ENCODE peak calls at places on chromosomes 13 and 19, in five cellular contexts. One of them, this sample, is unnamed.

GRCh38 chr19:28655054-28655453 is 557.9 kb downstream of the UQCRFS1 start:
- DNase-seq in IMR-90: no peak
- DNase-seq in H9: no peak
- DNase-seq in neuronal stem cell: no peak
- DNase-seq in mesenchymal stem cell: no peak
- DNase-seq in this sample: no peak

GRCh38 chr19:45607071-45608029 is 5.3 kb upstream of the GPR4 start:
- DNase-seq in IMR-90: peak; percentile 59
- DNase-seq in H9: peak; percentile 90
- DNase-seq in neuronal stem cell: peak; percentile 71
- DNase-seq in mesenchymal stem cell: peak; percentile 82
- DNase-seq in this sample: peak; percentile 89

GRCh38 chr19:41321600-41322270 is 11.8 kb downstream of the CCDC97 start:
- DNase-seq in IMR-90: peak; percentile 80
- DNase-seq in H9: peak; percentile 92
- DNase-seq in neuronal stem cell: peak; percentile 51
- DNase-seq in mesenchymal stem cell: peak; percentile 92
- DNase-seq in this sample: peak; percentile 93

GRCh38 chr19:44850641-44851109 is 4.6 kb downstream of the NECTIN2 start:
- DNase-seq in IMR-90: no peak
- DNase-seq in H9: no peak
- DNase-seq in neuronal stem cell: no peak
- DNase-seq in mesenchymal stem cell: no peak
- DNase-seq in this sample: no peak

GRCh38 chr13:104021806-104022397 is 955.7 kb upstream of the SLC10A2 start:
- DNase-seq in IMR-90: no peak
- DNase-seq in H9: no peak
- DNase-seq in neuronal stem cell: no peak
- DNase-seq in mesenchymal stem cell: no peak
- DNase-seq in this sample: no peak

GRCh38 chr19:6720369-6721112 is at the start of gene C3:
- DNase-seq in IMR-90: peak; percentile 26
- DNase-seq in H9: no peak
- DNase-seq in neuronal stem cell: no peak
- DNase-seq in mesenchymal stem cell: peak; percentile 50
- DNase-seq in this sample: no peak

GRCh38 chr19:38739440-38740251 is 4.6 kb downstream of the CAPN12 start:
- DNase-seq in IMR-90: no peak
- DNase-seq in H9: no peak
- DNase-seq in neuronal stem cell: no peak
- DNase-seq in mesenchymal stem cell: no peak
- DNase-seq in this sample: no peak

GRCh38 chr19:49950956-49951526 is 9.9 kb downstream of the SIGLEC11 start:
- DNase-seq in IMR-90: no peak
- DNase-seq in H9: no peak
- DNase-seq in neuronal stem cell: no peak
- DNase-seq in mesenchymal stem cell: no peak
- DNase-seq in this sample: no peak

GRCh38 chr13:74771964-74772363 is 637.8 kb upstream of the KLF12 start:
- DNase-seq in IMR-90: peak; percentile 87
- DNase-seq in H9: no peak
- DNase-seq in neuronal stem cell: no peak
- DNase-seq in mesenchymal stem cell: peak; percentile 63
- DNase-seq in this sample: no peak
- H3K4me1 ChIP-seq in IMR-90: peaks cover 11% of the 10 kb centered on the region
- H3K4me1 ChIP-seq in H9: peaks cover 6% of the 10 kb centered on the region
- H3K4me1 ChIP-seq in neuronal stem cell: no peaks in the 10 kb centered on the region
- H3K4me1 ChIP-seq in mesenchymal stem cell: peaks cover 3% of the 10 kb centered on the region
- H3K4me1 ChIP-seq in this sample: no peaks in the 10 kb centered on the region

DNA sequence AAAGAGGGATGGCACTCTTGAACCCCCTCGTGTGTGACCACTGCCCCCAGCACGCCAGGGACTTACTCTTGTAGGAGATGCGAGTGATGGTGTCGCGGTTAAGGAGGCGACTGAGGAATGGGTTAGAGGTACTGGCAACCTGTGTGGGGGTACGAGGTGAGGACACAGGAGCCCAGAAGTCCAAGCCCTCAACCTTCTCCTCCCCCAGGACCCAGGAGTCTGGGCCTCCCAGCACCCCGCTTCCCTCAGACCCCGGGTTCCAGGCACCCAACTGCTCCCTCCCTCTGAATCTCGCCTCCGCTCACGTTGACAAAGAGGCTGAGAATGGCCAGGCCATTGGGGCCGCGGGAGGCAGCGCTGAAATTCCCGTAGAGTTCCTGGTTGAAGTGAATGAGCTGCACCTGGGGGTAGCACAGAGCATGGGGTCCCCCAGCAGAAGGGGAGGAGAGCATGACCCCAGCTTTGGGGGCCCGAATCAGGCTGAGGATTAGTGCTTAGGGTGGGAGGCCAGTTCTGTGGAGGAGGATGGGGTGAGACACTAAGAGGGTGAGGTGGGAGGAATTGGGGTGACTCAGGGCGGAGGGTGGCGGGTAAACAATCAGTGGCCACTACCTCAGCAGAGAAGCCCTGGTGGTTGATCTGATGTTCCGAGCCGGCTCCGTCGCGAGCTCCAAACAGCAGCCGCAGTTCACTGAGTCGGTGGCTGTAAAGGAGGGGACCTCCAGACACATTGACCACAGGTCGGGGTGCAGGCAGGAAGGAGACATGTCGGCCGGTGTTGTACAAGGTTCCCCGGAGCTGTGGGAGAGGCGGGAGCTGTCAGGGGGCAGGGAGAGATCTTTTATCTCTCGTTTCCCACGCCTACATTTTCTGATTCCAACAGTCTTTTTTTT is 2.5 kb upstream of the DBP start:
- DNase-seq in IMR-90: no peak
- DNase-seq in H9: no peak
- DNase-seq in neuronal stem cell: no peak
- DNase-seq in mesenchymal stem cell: no peak
- DNase-seq in this sample: no peak
- H3K4ac ChIP-seq in IMR-90: no peak overlapping the region
- H3K4ac ChIP-seq in H9: no peak overlapping the region
- H3K4ac ChIP-seq in neuronal stem cell: no peak overlapping the region
- H3K4ac ChIP-seq in mesenchymal stem cell: no peak overlapping the region
- H3K4ac ChIP-seq in this sample: no peak overlapping the region

DNA sequence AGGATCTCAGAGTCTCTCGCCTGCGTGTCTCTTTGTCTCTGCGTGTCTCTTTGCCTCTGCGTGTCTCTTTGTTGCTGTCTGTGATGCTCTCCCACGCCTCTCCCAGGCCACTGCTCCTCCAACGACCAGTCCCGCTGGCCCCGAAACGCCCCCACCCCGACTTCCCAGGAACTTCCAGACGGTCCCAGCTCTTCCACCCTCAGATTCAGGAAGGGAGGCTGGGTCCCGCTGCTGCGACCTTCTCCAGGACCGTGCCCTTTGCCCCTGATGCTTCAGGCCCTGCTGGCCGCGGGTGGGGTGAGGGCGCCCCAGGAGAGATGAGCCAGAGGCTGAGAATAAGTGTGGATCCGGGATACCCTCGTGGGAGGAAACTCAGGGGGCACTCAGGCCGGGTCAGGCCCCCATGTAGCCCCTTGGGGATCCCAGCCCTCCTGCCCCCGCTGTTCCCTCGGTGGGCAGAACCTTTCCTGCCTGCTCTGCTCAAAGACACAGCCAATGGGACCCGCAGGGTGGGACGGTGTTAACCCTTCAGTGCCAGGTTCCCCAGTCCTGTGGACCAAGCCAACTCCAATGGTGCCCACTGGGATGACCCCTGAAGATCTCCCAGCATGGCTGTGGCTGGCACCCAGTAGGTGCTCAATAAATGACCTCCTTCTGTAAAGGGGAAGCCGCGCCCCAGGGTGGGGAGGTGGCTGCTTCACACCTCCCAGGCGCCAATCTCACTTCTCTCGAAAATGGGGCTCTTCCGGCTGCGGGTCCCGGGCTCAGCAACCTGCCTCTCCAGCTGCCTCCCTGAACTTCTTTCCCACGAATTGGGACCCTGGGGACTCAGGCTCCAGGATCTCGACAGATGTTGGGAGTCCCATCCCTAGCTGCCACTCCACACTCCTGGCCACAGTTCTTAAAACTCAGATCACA is 1.5 kb upstream of the S1PR5 start:
- DNase-seq in IMR-90: no peak
- DNase-seq in H9: no peak
- DNase-seq in neuronal stem cell: no peak
- DNase-seq in mesenchymal stem cell: no peak
- DNase-seq in this sample: no peak
- H3K27ac ChIP-seq in IMR-90: no peak overlapping the region
- H3K27ac ChIP-seq in H9: no peak overlapping the region
- H3K27ac ChIP-seq in neuronal stem cell: no peak overlapping the region
- H3K27ac ChIP-seq in mesenchymal stem cell: no peak overlapping the region
- H3K27ac ChIP-seq in this sample: no peak overlapping the region

GRCh38 chr13:46663216-46663615 is 110.2 kb downstream of the LRCH1 start:
- DNase-seq in IMR-90: no peak
- DNase-seq in H9: no peak
- DNase-seq in neuronal stem cell: no peak
- DNase-seq in mesenchymal stem cell: peak; percentile 34
- DNase-seq in this sample: peak; percentile 68

GRCh38 chr13:46660859-46661258 is 107.9 kb downstream of the LRCH1 start:
- DNase-seq in IMR-90: no peak
- DNase-seq in H9: no peak
- DNase-seq in neuronal stem cell: no peak
- DNase-seq in mesenchymal stem cell: no peak
- DNase-seq in this sample: no peak

GRCh38 chr13:46662690-46663089 is 109.7 kb downstream of the LRCH1 start:
- DNase-seq in IMR-90: no peak
- DNase-seq in H9: no peak
- DNase-seq in neuronal stem cell: no peak
- DNase-seq in mesenchymal stem cell: no peak
- DNase-seq in this sample: no peak

GRCh38 chr13:46659413-46660065 is 106.6 kb downstream of the LRCH1 start:
- DNase-seq in IMR-90: no peak
- DNase-seq in H9: no peak
- DNase-seq in neuronal stem cell: no peak
- DNase-seq in mesenchymal stem cell: no peak
- DNase-seq in this sample: no peak

DNA sequence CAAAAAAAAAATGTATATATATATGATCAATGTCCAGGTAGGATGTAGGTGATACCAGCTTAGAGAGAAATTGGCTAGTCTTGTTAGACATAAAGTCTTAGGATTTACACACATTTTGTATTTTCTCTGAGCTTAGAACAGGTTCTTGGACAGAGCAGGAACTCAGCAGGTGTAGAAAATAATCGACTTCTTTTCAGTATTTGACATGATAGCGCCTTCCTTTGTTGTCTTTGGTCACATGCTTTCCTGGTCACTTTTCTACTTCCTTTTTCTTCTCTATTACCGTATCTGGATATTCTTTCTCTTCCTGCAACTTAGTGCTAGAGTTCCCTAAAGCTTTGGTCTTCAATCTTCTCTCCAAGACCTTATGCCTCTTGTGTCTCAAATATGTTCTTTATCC is 107.4 kb downstream of the LRCH1 start:
- DNase-seq in IMR-90: no peak
- DNase-seq in H9: no peak
- DNase-seq in neuronal stem cell: no peak
- DNase-seq in mesenchymal stem cell: no peak
- DNase-seq in this sample: no peak
- H3K4me1 ChIP-seq in IMR-90: peaks cover 6% of the 10 kb centered on the region
- H3K4me1 ChIP-seq in H9: peaks cover 4% of the 10 kb centered on the region
- H3K4me1 ChIP-seq in neuronal stem cell: peaks cover 10% of the 10 kb centered on the region
- H3K4me1 ChIP-seq in mesenchymal stem cell: peaks cover 6% of the 10 kb centered on the region
- H3K4me1 ChIP-seq in this sample: peaks cover 6% of the 10 kb centered on the region

This sample was measured in mesendoderm.